ENCODE peak calls at places on chromosomes 16 and 17, in five cellular contexts. H is GM23338; M is stimulated activated CD4-positive, alpha-beta T cell treated with anti-CD3 and anti-CD28 coated beads, Interleukin-2, amount 100 ng/mL, for 24 hours; L is stomach; F is LoVo. J is an unnamed sample.

GRCh38 chr16:17476414-17477259 is 5.9 kb upstream of the XYLT1 start:
- DNase-seq in M (no peak), F (peak), H (peak), L (peak), J (peak)

GRCh38 chr17:82052638-82053059 is 951 bp downstream of the GPS1 start:
- DNase-seq in M (no peak), H (no peak), F (no peak), L (no peak), J (no peak)

GRCh38 chr16:22977294-22977697 is 163.3 kb downstream of the HS3ST2 start:
- DNase-seq in F (no peak), H (peak), L (no peak), M (no peak), J (peak)

GRCh38 chr17:13297198-13297597 is 279.4 kb upstream of the ELAC2 start:
- DNase-seq in M (no peak), L (no peak), H (no peak), F (no peak), J (no peak)

GRCh38 chr17:38871247-38871991 is 1.6 kb downstream of the LASP1 start:
- DNase-seq in L (peak), M (peak), H (peak), F (peak), J (no peak)

GRCh38 chr16:81745704-81746558 is 33.2 kb upstream of the PLCG2 start:
- DNase-seq in M (peak), F (no peak), H (peak), L (peak), J (peak)

GRCh38 chr17:58329035-58329807 is 626 bp upstream of the TSPOAP1 start:
- DNase-seq in L (peak), M (peak), H (peak), F (no peak), J (no peak)

GRCh38 chr17:22694362-22695227 is 1002.3 kb downstream of the KCNJ18 start:
- DNase-seq in L (no peak), H (peak), M (no peak), F (no peak), J (no peak)

GRCh38 chr16:65816556-65816955 is 549.9 kb upstream of the CDH5 start:
- DNase-seq in H (no peak), L (no peak), M (no peak), F (no peak), J (no peak)

GRCh38 chr17:67602974-67603373 is 114.8 kb upstream of the NOL11 start:
- DNase-seq in L (peak), H (peak), M (peak), F (no peak), J (peak)

GRCh38 chr16:88066680-88067529 is 115.7 kb downstream of the BANP start:
- DNase-seq in F (no peak), M (no peak), H (no peak), L (no peak), J (no peak)

GRCh38 chr17:2239882-2240430 is 63.6 kb downstream of the SMG6 start:
- DNase-seq in H (no peak), L (peak), F (no peak), M (peak), J (no peak)